ENCODE peak calls at places on chromosomes 11 and 22, in ten cellular contexts. One of them, this sample, is unnamed.

GRCh38 chr11:58730507-58731089 is 1.1 kb downstream of the GLYAT start:
- DNase-seq in T-cell: no peak
- DNase-seq in ovary: no peak
- DNase-seq in activated effector memory CD4-positive, alpha-beta T cell treated with Interleukin-2 at 50 U/mL for 16 hours: no peak
- DNase-seq in Ammon's horn: no peak
- DNase-seq in smooth muscle cell of the brain vasculature: no peak
- DNase-seq in NCI-H748 treated with DMSO at 0.1 percent for 48 hours: no peak
- DNase-seq in right atrium auricular region: no peak
- DNase-seq in Kasumi-1: no peak
- DNase-seq in activated T-helper 1 cell treated with anti-CD3 and anti-CD28 coated beads, Interleukin-12 subunit alpha, Interleukin-12 subunit beta, Interleukin-2, Interleukin-4 antibody, amounts not matched to agents 30 ng/mL and 10 ng/mL and 1 ng/mL, durations not matched to agents 14 hours and 24 hours and 36 hours: no peak
- DNase-seq in this sample: no peak

GRCh38 chr11:86688398-86689179 is 16.2 kb upstream of the ME3 start:
- DNase-seq in T-cell: no peak
- DNase-seq in ovary: no peak
- DNase-seq in activated effector memory CD4-positive, alpha-beta T cell treated with Interleukin-2 at 50 U/mL for 16 hours: no peak
- DNase-seq in Ammon's horn: no peak
- DNase-seq in smooth muscle cell of the brain vasculature: no peak
- DNase-seq in NCI-H748 treated with DMSO at 0.1 percent for 48 hours: no peak
- DNase-seq in right atrium auricular region: no peak
- DNase-seq in Kasumi-1: peak; percentile 82
- DNase-seq in activated T-helper 1 cell treated with anti-CD3 and anti-CD28 coated beads, Interleukin-12 subunit alpha, Interleukin-12 subunit beta, Interleukin-2, Interleukin-4 antibody, amounts not matched to agents 30 ng/mL and 10 ng/mL and 1 ng/mL, durations not matched to agents 14 hours and 24 hours and 36 hours: peak; percentile 12
- DNase-seq in this sample: no peak

GRCh38 chr11:65780770-65781151 is at the start of gene AP5B1:
- DNase-seq in T-cell: peak; percentile 72
- DNase-seq in ovary: peak; percentile 70
- DNase-seq in activated effector memory CD4-positive, alpha-beta T cell treated with Interleukin-2 at 50 U/mL for 16 hours: peak; percentile 68
- DNase-seq in Ammon's horn: peak; percentile 48
- DNase-seq in smooth muscle cell of the brain vasculature: no peak
- DNase-seq in NCI-H748 treated with DMSO at 0.1 percent for 48 hours: no peak
- DNase-seq in right atrium auricular region: no peak
- DNase-seq in Kasumi-1: no peak
- DNase-seq in activated T-helper 1 cell treated with anti-CD3 and anti-CD28 coated beads, Interleukin-12 subunit alpha, Interleukin-12 subunit beta, Interleukin-2, Interleukin-4 antibody, amounts not matched to agents 30 ng/mL and 10 ng/mL and 1 ng/mL, durations not matched to agents 14 hours and 24 hours and 36 hours: peak; percentile 61
- DNase-seq in this sample: no peak

GRCh38 chr11:10322830-10323792 is 18.2 kb downstream of the ADM start:
- DNase-seq in T-cell: no peak
- DNase-seq in ovary: no peak
- DNase-seq in activated effector memory CD4-positive, alpha-beta T cell treated with Interleukin-2 at 50 U/mL for 16 hours: no peak
- DNase-seq in Ammon's horn: no peak
- DNase-seq in smooth muscle cell of the brain vasculature: no peak
- DNase-seq in NCI-H748 treated with DMSO at 0.1 percent for 48 hours: peak; percentile 36
- DNase-seq in right atrium auricular region: peak; percentile 79
- DNase-seq in Kasumi-1: peak; percentile 81
- DNase-seq in activated T-helper 1 cell treated with anti-CD3 and anti-CD28 coated beads, Interleukin-12 subunit alpha, Interleukin-12 subunit beta, Interleukin-2, Interleukin-4 antibody, amounts not matched to agents 30 ng/mL and 10 ng/mL and 1 ng/mL, durations not matched to agents 14 hours and 24 hours and 36 hours: no peak
- DNase-seq in this sample: no peak

GRCh38 chr11:29962243-29962642 is 54.6 kb downstream of the KCNA4 start:
- DNase-seq in T-cell: no peak
- DNase-seq in ovary: no peak
- DNase-seq in activated effector memory CD4-positive, alpha-beta T cell treated with Interleukin-2 at 50 U/mL for 16 hours: no peak
- DNase-seq in Ammon's horn: no peak
- DNase-seq in smooth muscle cell of the brain vasculature: no peak
- DNase-seq in NCI-H748 treated with DMSO at 0.1 percent for 48 hours: no peak
- DNase-seq in right atrium auricular region: no peak
- DNase-seq in Kasumi-1: peak; percentile 2
- DNase-seq in activated T-helper 1 cell treated with anti-CD3 and anti-CD28 coated beads, Interleukin-12 subunit alpha, Interleukin-12 subunit beta, Interleukin-2, Interleukin-4 antibody, amounts not matched to agents 30 ng/mL and 10 ng/mL and 1 ng/mL, durations not matched to agents 14 hours and 24 hours and 36 hours: no peak
- DNase-seq in this sample: no peak

GRCh38 chr22:19516378-19517170 is 7.6 kb downstream of the CLDN5 start:
- DNase-seq in T-cell: no peak
- DNase-seq in ovary: no peak
- DNase-seq in activated effector memory CD4-positive, alpha-beta T cell treated with Interleukin-2 at 50 U/mL for 16 hours: no peak
- DNase-seq in Ammon's horn: no peak
- DNase-seq in smooth muscle cell of the brain vasculature: no peak
- DNase-seq in NCI-H748 treated with DMSO at 0.1 percent for 48 hours: no peak
- DNase-seq in right atrium auricular region: no peak
- DNase-seq in Kasumi-1: no peak
- DNase-seq in activated T-helper 1 cell treated with anti-CD3 and anti-CD28 coated beads, Interleukin-12 subunit alpha, Interleukin-12 subunit beta, Interleukin-2, Interleukin-4 antibody, amounts not matched to agents 30 ng/mL and 10 ng/mL and 1 ng/mL, durations not matched to agents 14 hours and 24 hours and 36 hours: no peak
- DNase-seq in this sample: no peak

GRCh38 chr11:85801527-85801926 is 9.4 kb downstream of the SYTL2 start:
- DNase-seq in T-cell: no peak
- DNase-seq in ovary: no peak
- DNase-seq in activated effector memory CD4-positive, alpha-beta T cell treated with Interleukin-2 at 50 U/mL for 16 hours: no peak
- DNase-seq in Ammon's horn: no peak
- DNase-seq in smooth muscle cell of the brain vasculature: no peak
- DNase-seq in NCI-H748 treated with DMSO at 0.1 percent for 48 hours: no peak
- DNase-seq in right atrium auricular region: no peak
- DNase-seq in Kasumi-1: no peak
- DNase-seq in activated T-helper 1 cell treated with anti-CD3 and anti-CD28 coated beads, Interleukin-12 subunit alpha, Interleukin-12 subunit beta, Interleukin-2, Interleukin-4 antibody, amounts not matched to agents 30 ng/mL and 10 ng/mL and 1 ng/mL, durations not matched to agents 14 hours and 24 hours and 36 hours: no peak
- DNase-seq in this sample: no peak

GRCh38 chr22:44676441-44677298 is 25.3 kb upstream of the PRR5 start:
- DNase-seq in T-cell: no peak
- DNase-seq in ovary: no peak
- DNase-seq in activated effector memory CD4-positive, alpha-beta T cell treated with Interleukin-2 at 50 U/mL for 16 hours: no peak
- DNase-seq in Ammon's horn: no peak
- DNase-seq in smooth muscle cell of the brain vasculature: no peak
- DNase-seq in NCI-H748 treated with DMSO at 0.1 percent for 48 hours: no peak
- DNase-seq in right atrium auricular region: no peak
- DNase-seq in Kasumi-1: no peak
- DNase-seq in activated T-helper 1 cell treated with anti-CD3 and anti-CD28 coated beads, Interleukin-12 subunit alpha, Interleukin-12 subunit beta, Interleukin-2, Interleukin-4 antibody, amounts not matched to agents 30 ng/mL and 10 ng/mL and 1 ng/mL, durations not matched to agents 14 hours and 24 hours and 36 hours: no peak
- DNase-seq in this sample: no peak

GRCh38 chr11:104968365-104968855 is at the start of gene CASP4:
- DNase-seq in T-cell: no peak
- DNase-seq in ovary: no peak
- DNase-seq in activated effector memory CD4-positive, alpha-beta T cell treated with Interleukin-2 at 50 U/mL for 16 hours: no peak
- DNase-seq in Ammon's horn: peak; percentile 17
- DNase-seq in smooth muscle cell of the brain vasculature: no peak
- DNase-seq in NCI-H748 treated with DMSO at 0.1 percent for 48 hours: peak; percentile 44
- DNase-seq in right atrium auricular region: no peak
- DNase-seq in Kasumi-1: peak; percentile 67
- DNase-seq in activated T-helper 1 cell treated with anti-CD3 and anti-CD28 coated beads, Interleukin-12 subunit alpha, Interleukin-12 subunit beta, Interleukin-2, Interleukin-4 antibody, amounts not matched to agents 30 ng/mL and 10 ng/mL and 1 ng/mL, durations not matched to agents 14 hours and 24 hours and 36 hours: no peak
- DNase-seq in this sample: no peak

GRCh38 chr11:102592634-102593581 is 32.2 kb downstream of the MMP20 start:
- DNase-seq in T-cell: no peak
- DNase-seq in ovary: no peak
- DNase-seq in activated effector memory CD4-positive, alpha-beta T cell treated with Interleukin-2 at 50 U/mL for 16 hours: no peak
- DNase-seq in Ammon's horn: no peak
- DNase-seq in smooth muscle cell of the brain vasculature: no peak
- DNase-seq in NCI-H748 treated with DMSO at 0.1 percent for 48 hours: peak; percentile 2
- DNase-seq in right atrium auricular region: no peak
- DNase-seq in Kasumi-1: peak; percentile 70
- DNase-seq in activated T-helper 1 cell treated with anti-CD3 and anti-CD28 coated beads, Interleukin-12 subunit alpha, Interleukin-12 subunit beta, Interleukin-2, Interleukin-4 antibody, amounts not matched to agents 30 ng/mL and 10 ng/mL and 1 ng/mL, durations not matched to agents 14 hours and 24 hours and 36 hours: no peak
- DNase-seq in this sample: no peak

GRCh38 chr11:117062503-117062902 is 35.7 kb downstream of the SIK3 start:
- DNase-seq in T-cell: no peak
- DNase-seq in ovary: no peak
- DNase-seq in activated effector memory CD4-positive, alpha-beta T cell treated with Interleukin-2 at 50 U/mL for 16 hours: no peak
- DNase-seq in Ammon's horn: no peak
- DNase-seq in smooth muscle cell of the brain vasculature: no peak
- DNase-seq in NCI-H748 treated with DMSO at 0.1 percent for 48 hours: no peak
- DNase-seq in right atrium auricular region: no peak
- DNase-seq in Kasumi-1: no peak
- DNase-seq in activated T-helper 1 cell treated with anti-CD3 and anti-CD28 coated beads, Interleukin-12 subunit alpha, Interleukin-12 subunit beta, Interleukin-2, Interleukin-4 antibody, amounts not matched to agents 30 ng/mL and 10 ng/mL and 1 ng/mL, durations not matched to agents 14 hours and 24 hours and 36 hours: no peak
- DNase-seq in this sample: no peak

GRCh38 chr11:66339686-66340483 is 3.7 kb upstream of the RIN1 start:
- DNase-seq in T-cell: no peak
- DNase-seq in ovary: no peak
- DNase-seq in activated effector memory CD4-positive, alpha-beta T cell treated with Interleukin-2 at 50 U/mL for 16 hours: no peak
- DNase-seq in Ammon's horn: no peak
- DNase-seq in smooth muscle cell of the brain vasculature: no peak
- DNase-seq in NCI-H748 treated with DMSO at 0.1 percent for 48 hours: no peak
- DNase-seq in right atrium auricular region: no peak
- DNase-seq in Kasumi-1: no peak
- DNase-seq in activated T-helper 1 cell treated with anti-CD3 and anti-CD28 coated beads, Interleukin-12 subunit alpha, Interleukin-12 subunit beta, Interleukin-2, Interleukin-4 antibody, amounts not matched to agents 30 ng/mL and 10 ng/mL and 1 ng/mL, durations not matched to agents 14 hours and 24 hours and 36 hours: no peak
- DNase-seq in this sample: no peak

GRCh38 chr11:36149538-36150242 is 139.5 kb downstream of the COMMD9 start:
- DNase-seq in T-cell: no peak
- DNase-seq in ovary: peak; percentile 48
- DNase-seq in activated effector memory CD4-positive, alpha-beta T cell treated with Interleukin-2 at 50 U/mL for 16 hours: no peak
- DNase-seq in Ammon's horn: no peak
- DNase-seq in smooth muscle cell of the brain vasculature: peak; percentile 94
- DNase-seq in NCI-H748 treated with DMSO at 0.1 percent for 48 hours: peak; percentile 17
- DNase-seq in right atrium auricular region: peak; percentile 75
- DNase-seq in Kasumi-1: peak; percentile 82
- DNase-seq in activated T-helper 1 cell treated with anti-CD3 and anti-CD28 coated beads, Interleukin-12 subunit alpha, Interleukin-12 subunit beta, Interleukin-2, Interleukin-4 antibody, amounts not matched to agents 30 ng/mL and 10 ng/mL and 1 ng/mL, durations not matched to agents 14 hours and 24 hours and 36 hours: peak; percentile 14
- DNase-seq in this sample: no peak

GRCh38 chr11:85682330-85683305 is 3.4 kb downstream of the CCDC89 start:
- DNase-seq in T-cell: peak; percentile 58
- DNase-seq in ovary: peak; percentile 83
- DNase-seq in activated effector memory CD4-positive, alpha-beta T cell treated with Interleukin-2 at 50 U/mL for 16 hours: peak; percentile 19
- DNase-seq in Ammon's horn: peak; percentile 79
- DNase-seq in smooth muscle cell of the brain vasculature: no peak
- DNase-seq in NCI-H748 treated with DMSO at 0.1 percent for 48 hours: peak; percentile 35
- DNase-seq in right atrium auricular region: no peak
- DNase-seq in Kasumi-1: no peak
- DNase-seq in activated T-helper 1 cell treated with anti-CD3 and anti-CD28 coated beads, Interleukin-12 subunit alpha, Interleukin-12 subunit beta, Interleukin-2, Interleukin-4 antibody, amounts not matched to agents 30 ng/mL and 10 ng/mL and 1 ng/mL, durations not matched to agents 14 hours and 24 hours and 36 hours: peak; percentile 35
- DNase-seq in this sample: no peak